ENCODE peak calls at places on chromosomes 11 and 22, in ten cellular contexts. T is right lobe of liver, K is IMR-90, N is left ventricle myocardium inferior, C is aorta, M is mucosa of descending colon, R is iPS DF 6.9, A is fibroblast of lung, H is colonic mucosa, D is pancreas. B is an unnamed sample. For H3K9me3, the result is how much of the 10 kb centered on the place peaks cover.

GRCh38 chr11:66705587-66706335 is 23.3 kb downstream of the SPTBN2 start:
- DNase-seq in C (no peak), H (no peak), T (no peak), M (no peak), K (no peak), A (no peak), R (no peak), N (no peak), D (no peak), B (no peak)

GRCh38 chr11:18526521-18527296 is at the start of gene TSG101:
- DNase-seq in A (peak), D (peak), H (peak), N (peak), R (peak), T (peak), C (peak), K (peak), M (peak), B (peak)

GRCh38 chr11:11016123-11016522 is 158.3 kb upstream of the ZBED5 start:
- DNase-seq in D (no peak), K (no peak), M (no peak), A (peak), H (no peak), T (no peak), R (no peak), N (no peak), C (no peak), B (no peak)

GRCh38 chr22:30196867-30197336 is 49.7 kb downstream of the LIF start:
- DNase-seq in K (no peak), N (no peak), R (no peak), D (no peak), T (no peak), A (no peak), M (no peak), C (no peak), H (no peak), B (peak)

GRCh38 chr11:60206616-60207015 is 23.7 kb upstream of the MS4A6A start:
- DNase-seq in A (no peak), D (no peak), T (no peak), C (no peak), K (no peak), R (no peak), H (no peak), M (no peak), N (no peak), B (no peak)

GRCh38 chr22:37498289-37498909 is 12.2 kb upstream of the MFNG start:
- DNase-seq in M (peak), C (no peak), K (no peak), D (no peak), T (no peak), A (no peak), N (no peak), R (peak), H (peak), B (peak)

GRCh38 chr22:35154937-35155387 is 89.0 kb downstream of the ISX start:
- DNase-seq in M (peak), D (peak), A (peak), C (no peak), R (peak), H (peak), N (peak), K (peak), T (peak), B (peak)

GRCh38 chr22:42868751-42869251 is 11.7 kb upstream of the ARFGAP3 start:
- DNase-seq in T (peak), N (peak), D (peak), M (no peak), H (no peak), C (peak), R (no peak), K (peak), A (no peak), B (no peak)

GRCh38 chr11:79052539-79052938 is 388.3 kb downstream of the TENM4 start:
- DNase-seq in N (no peak), R (no peak), T (no peak), K (no peak), H (no peak), D (no peak), M (no peak), A (peak), C (no peak), B (no peak)

GRCh38 chr11:33706961-33707360 is 6.3 kb upstream of the C11orf91 start:
- DNase-seq in D (no peak), A (no peak), M (no peak), H (no peak), N (no peak), T (no peak), R (no peak), K (no peak), C (no peak), B (no peak)

GRCh38 chr11:126150256-126150655 is 61.2 kb downstream of the RPUSD4 start:
- DNase-seq in A (no peak), T (peak), H (no peak), N (no peak), D (no peak), R (no peak), K (no peak), C (peak), M (no peak), B (no peak)

GRCh38 chr11:130588471-130588870 is 140.0 kb downstream of the ADAMTS15 start:
- DNase-seq in C (no peak), K (no peak), A (no peak), M (no peak), N (no peak), H (no peak), R (no peak), D (no peak), T (no peak), B (no peak)

GRCh38 chr11:1825039-1825740 is 9.6 kb upstream of the SYT8 start:
- DNase-seq in K (no peak), R (peak), H (peak), N (peak), C (peak), A (no peak), D (peak), M (peak), T (peak), B (no peak)

GRCh38 chr11:134261626-134262488 is 8.5 kb downstream of the ACAD8 start:
- DNase-seq in C (no peak), H (no peak), N (no peak), T (no peak), M (no peak), A (no peak), R (no peak), D (no peak), K (no peak), B (peak)

GRCh38 chr11:57679396-57679795 is 11.5 kb downstream of the ZDHHC5 start:
- DNase-seq in N (no peak), K (no peak), H (no peak), M (no peak), R (no peak), C (no peak), T (no peak), D (no peak), A (no peak), B (no peak)

GRCh38 chr22:28630185-28630580 is 49.5 kb downstream of the TTC28 start:
- DNase-seq in K (no peak), A (no peak), R (no peak), N (no peak), M (no peak), C (no peak), H (no peak), D (no peak), T (no peak), B (no peak)

GRCh38 chr22:46031561-46031960 is 54.6 kb upstream of the WNT7B start:
- DNase-seq in R (no peak), T (no peak), A (no peak), C (peak), H (no peak), N (no peak), D (no peak), M (no peak), K (no peak), B (no peak)

GRCh38 chr11:28965824-28966223 is 857.6 kb downstream of the METTL15 start:
- DNase-seq in M (no peak), C (no peak), K (no peak), N (no peak), H (no peak), T (no peak), D (no peak), R (no peak), A (no peak), B (no peak)

GRCh38 chr11:117614695-117615094 is 182.3 kb downstream of the DSCAML1 start:
- DNase-seq in N (no peak), H (no peak), C (no peak), A (no peak), R (no peak), M (no peak), T (no peak), D (no peak), K (no peak), B (no peak)

GRCh38 chr22:46320166-46320710 is 15.3 kb upstream of the TRMU start:
- DNase-seq in R (no peak), M (no peak), A (no peak), T (peak), K (no peak), D (no peak), N (no peak), H (no peak), C (peak), B (no peak)

GRCh38 chr22:44729391-44730012 is 22.9 kb upstream of the ARHGAP8 start:
- DNase-seq in C (no peak), M (peak), H (no peak), A (peak), R (no peak), T (peak), K (peak), N (peak), D (no peak), B (no peak)

GRCh38 chr11:118820412-118821357 is 29.7 kb upstream of the DDX6 start:
- DNase-seq in H (peak), N (peak), C (peak), D (peak), M (peak), T (peak), A (peak), K (no peak), R (no peak), B (no peak)

GRCh38 chr22:44574057-44574456 is 76.0 kb upstream of the RTL6 start:
- DNase-seq in R (no peak), T (peak), K (peak), A (peak), M (no peak), N (no peak), H (no peak), C (no peak), D (peak), B (no peak)

GRCh38 chr11:727281-727701 is 20.0 kb upstream of the TALDO1 start:
- DNase-seq in T (peak), D (peak), N (no peak), H (no peak), C (no peak), K (no peak), M (peak), R (no peak), A (no peak), B (no peak)

GRCh38 chr11:87392665-87393064 is 354.9 kb downstream of the TMEM135 start:
- DNase-seq in R (no peak), A (no peak), C (no peak), K (no peak), M (no peak), T (no peak), H (no peak), D (no peak), N (no peak), B (no peak)

GRCh38 chr22:24134090-24134846 is 47.0 kb upstream of the SUSD2 start:
- DNase-seq in H (no peak), T (no peak), N (peak), D (peak), C (no peak), R (no peak), M (peak), A (peak), K (no peak), B (no peak)

GRCh38 chr11:1484716-1485503 is 1.7 kb downstream of the MOB2 start:
- DNase-seq in K (no peak), T (peak), N (peak), C (peak), D (no peak), R (no peak), A (no peak), H (peak), M (peak), B (no peak)

GRCh38 chr11:113934797-113935196 is 30.2 kb downstream of the HTR3B start:
- DNase-seq in H (no peak), A (no peak), D (no peak), M (no peak), K (no peak), R (no peak), N (no peak), T (no peak), C (no peak), B (no peak)

GRCh38 chr11:15850992-15851615 is 505.2 kb downstream of the SOX6 start:
- DNase-seq in R (no peak), M (no peak), A (no peak), H (no peak), K (no peak), D (no peak), N (no peak), T (no peak), C (no peak), B (no peak)

GRCh38 chr11:76835928-76836612 is 24.6 kb upstream of the ACER3 start:
- DNase-seq in D (peak), C (no peak), M (peak), R (no peak), H (peak), N (peak), T (no peak), K (peak), A (peak), B (peak)

GRCh38 chr11:132334769-132335280 is 964.4 kb downstream of the NTM start:
- DNase-seq in C (no peak), K (peak), N (no peak), D (no peak), A (no peak), T (no peak), M (no peak), H (no peak), R (no peak), B (no peak)

GRCh38 chr22:49107561-49107960 is 720.1 kb downstream of the BRD1 start:
- DNase-seq in C (no peak), T (no peak), K (no peak), H (no peak), D (no peak), R (no peak), M (no peak), N (no peak), A (no peak), B (no peak)
- H3K9me3 ChIP-seq in C (under half), T (under half), K (half or more), H (under half), D (under half), R (under half), M (under half), N (under half), A (under half), B (under half)

DNA sequence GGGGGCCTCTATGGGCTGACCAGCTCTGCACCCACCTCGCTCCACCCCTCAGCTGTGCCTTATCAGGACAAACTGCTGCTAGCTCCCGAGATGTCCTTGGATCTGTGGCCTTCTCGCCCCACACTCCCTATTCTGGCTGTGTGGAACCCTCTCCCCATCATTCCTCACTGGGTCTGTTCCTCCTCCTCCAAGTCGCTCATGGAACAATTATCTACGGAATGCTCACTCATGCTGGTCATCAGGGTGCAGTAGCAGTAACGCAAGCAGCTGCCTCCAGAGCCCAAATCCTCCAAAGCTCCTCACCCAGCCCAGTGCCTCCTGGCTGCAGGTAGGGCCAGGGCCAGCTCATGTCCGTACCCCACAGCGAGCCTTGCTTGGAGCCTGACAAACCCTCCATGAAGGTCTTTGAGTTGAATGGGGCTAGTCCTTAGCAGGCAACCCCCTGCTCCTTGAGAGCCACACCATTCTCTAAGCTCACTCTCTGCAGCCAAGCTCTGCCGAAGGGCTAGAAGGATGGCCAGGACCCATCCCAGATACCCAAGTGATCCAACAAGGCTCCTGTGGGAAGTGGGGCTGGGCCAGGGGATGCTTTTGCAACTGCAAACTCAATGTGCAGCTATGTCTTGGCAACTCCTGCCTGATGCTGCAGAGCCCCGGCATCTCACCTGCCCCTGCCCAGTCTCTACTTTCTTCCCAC is 977.8 kb downstream of the TBC1D22A start:
- DNase-seq in M (no peak), N (no peak), R (no peak), A (no peak), H (no peak), T (no peak), C (no peak), K (no peak), D (no peak), B (no peak)
- H3K9me3 ChIP-seq in M (under half), N (under half), R (under half), A (under half), H (under half), T (under half), C (under half), K (under half), D (under half), B (under half)

GRCh38 chr22:48675828-48676145 is 1151.9 kb downstream of the BRD1 start:
- DNase-seq in C (no peak), A (no peak), H (no peak), M (no peak), D (no peak), N (no peak), T (no peak), K (no peak), R (no peak), B (no peak)
- H3K9me3 ChIP-seq in C (under half), A (under half), H (under half), M (under half), D (under half), N (under half), T (under half), K (half or more), R (under half), B (under half)

GRCh38 chr11:50170115-50170514 is 137.4 kb downstream of the OR4C45 start:
- DNase-seq in T (no peak), M (no peak), K (no peak), H (no peak), A (no peak), R (no peak), C (no peak), N (no peak), D (no peak), B (no peak)
- H3K9me3 ChIP-seq in T (under half), M (under half), K (under half), H (under half), A (under half), R (under half), C (under half), N (under half), D (under half), B (under half)

B was measured in A673.